ENCODE peak calls at places on chromosomes 13 and 19, in ten cellular contexts. Y is stimulated activated CD4-positive, alpha-beta T cell treated with anti-CD3 and anti-CD28 coated beads, Interleukin-2, amount 100 ng/mL, for 24 hours; Q is ELR; F is epithelial cell of esophagus; P is NCI-H460; J is activated CD4-positive, alpha-beta T cell treated with anti-CD3 and anti-CD28 coated beads, Interleukin-2, amount 50 U/mL, for 4 hours; G is LoVo; L is left ventricle myocardium superior; N is HT1080; R is lower lobe of right lung. V is an unnamed sample.

GRCh38 chr13:96781141-96781540 is 213.1 kb downstream of the OXGR1 start:
- DNase-seq in N (peak), J (no peak), Y (no peak), G (no peak), P (no peak), R (no peak), L (peak), Q (peak), F (peak), V (no peak)

GRCh38 chr13:66036024-66036614 is 1194.0 kb downstream of the PCDH9 start:
- DNase-seq in N (no peak), L (no peak), R (no peak), F (peak), G (no peak), Y (no peak), J (no peak), Q (no peak), P (no peak), V (no peak)

GRCh38 chr19:32200312-32201038 is 144.9 kb upstream of the ZNF507 start:
- DNase-seq in G (no peak), N (no peak), P (no peak), R (no peak), L (peak), F (no peak), Y (no peak), J (no peak), Q (no peak), V (no peak)

GRCh38 chr13:20177049-20177831 is 15.5 kb downstream of the GJB2 start:
- DNase-seq in N (no peak), P (no peak), G (no peak), R (no peak), J (no peak), Q (no peak), F (no peak), L (no peak), Y (no peak), V (no peak)

GRCh38 chr13:21328201-21328600 is 130.9 kb downstream of the ZDHHC20 start:
- DNase-seq in Q (no peak), N (no peak), Y (no peak), L (no peak), G (no peak), R (no peak), J (no peak), P (no peak), F (no peak), V (no peak)

GRCh38 chr19:48639483-48640375 is 2.5 kb upstream of the DBP start:
- DNase-seq in F (no peak), R (no peak), N (no peak), Q (no peak), L (peak), G (no peak), J (no peak), Y (no peak), P (no peak), V (no peak)

GRCh38 chr19:45097776-45098520 is 5.0 kb downstream of the PPP1R37 start:
- DNase-seq in R (no peak), P (no peak), L (no peak), G (no peak), Q (peak), F (peak), N (peak), Y (no peak), J (no peak), V (no peak)

GRCh38 chr13:75384881-75385707 is 96.9 kb downstream of the TBC1D4 start:
- DNase-seq in F (no peak), Y (no peak), N (no peak), J (no peak), Q (no peak), R (no peak), L (no peak), G (no peak), P (no peak), V (no peak)

GRCh38 chr19:7849631-7850428 is 19.8 kb downstream of the EVI5L start:
- DNase-seq in J (no peak), G (no peak), P (no peak), F (no peak), R (no peak), Y (no peak), L (no peak), N (no peak), Q (no peak), V (no peak)

GRCh38 chr13:103282571-103283450 is 216.6 kb upstream of the SLC10A2 start:
- DNase-seq in R (no peak), J (no peak), G (peak), P (peak), Y (no peak), F (peak), N (peak), Q (peak), L (no peak), V (no peak)

GRCh38 chr13:70585109-70585508 is 476.9 kb upstream of the KLHL1 start:
- DNase-seq in L (no peak), F (no peak), J (no peak), G (no peak), Q (no peak), Y (no peak), R (no peak), P (no peak), N (no peak), V (no peak)

GRCh38 chr13:41816057-41816456 is 144.9 kb downstream of the VWA8 start:
- DNase-seq in L (no peak), P (no peak), G (no peak), N (no peak), Q (no peak), J (no peak), F (no peak), Y (no peak), R (no peak), V (no peak)

GRCh38 chr19:29831041-29831548 is 19.3 kb downstream of the CCNE1 start:
- DNase-seq in F (peak), J (peak), N (peak), G (peak), L (no peak), R (no peak), Y (peak), P (no peak), Q (peak), V (peak)

GRCh38 chr19:5698635-5699422 is 8.7 kb downstream of the RPL36 start:
- DNase-seq in Q (no peak), Y (no peak), N (no peak), L (no peak), P (no peak), G (no peak), F (no peak), J (no peak), R (no peak), V (no peak)

GRCh38 chr19:4326837-4327251 is 11.8 kb downstream of the STAP2 start:
- DNase-seq in L (no peak), Y (no peak), Q (no peak), P (no peak), F (no peak), N (no peak), R (no peak), J (no peak), G (no peak), V (no peak)

GRCh38 chr13:79534596-79534995 is 53.6 kb downstream of the NDFIP2 start:
- DNase-seq in Q (no peak), F (no peak), N (no peak), R (no peak), L (no peak), Y (no peak), G (no peak), J (no peak), P (no peak), V (no peak)

GRCh38 chr19:42325896-42326771 is 699 bp downstream of the MEGF8 start:
- DNase-seq in F (no peak), Y (peak), P (no peak), L (peak), J (peak), R (no peak), N (no peak), G (peak), Q (peak), V (no peak)

GRCh38 chr13:112690242-112690943 is 555 bp downstream of the ATP11A start:
- DNase-seq in P (no peak), L (peak), F (peak), Q (peak), R (peak), Y (peak), J (no peak), G (no peak), N (no peak), V (no peak)

GRCh38 chr13:47546265-47546962 is 454.7 kb downstream of the SUCLA2 start:
- DNase-seq in Q (no peak), P (no peak), L (no peak), J (no peak), R (no peak), Y (no peak), N (no peak), F (no peak), G (no peak), V (no peak)

GRCh38 chr19:16463991-16464575 is 7.7 kb downstream of the EPS15L1 start:
- DNase-seq in F (no peak), R (no peak), G (no peak), P (no peak), L (peak), N (no peak), Y (no peak), J (no peak), Q (peak), V (no peak)

GRCh38 chr13:48873081-48873480 is 102.6 kb upstream of the FNDC3A start:
- DNase-seq in Y (no peak), J (no peak), P (no peak), Q (peak), R (no peak), F (no peak), L (no peak), G (no peak), N (no peak), V (no peak)

GRCh38 chr19:33125929-33126388 is 6.0 kb upstream of the WDR88 start:
- DNase-seq in P (peak), G (peak), F (peak), N (peak), Y (peak), J (peak), Q (peak), R (no peak), L (peak), V (peak)

GRCh38 chr19:5309438-5310204 is 31.0 kb downstream of the PTPRS start:
- DNase-seq in Y (no peak), L (no peak), Q (no peak), J (no peak), R (no peak), N (no peak), G (no peak), P (no peak), F (no peak), V (no peak)

GRCh38 chr19:41323430-41324125 is 13.6 kb downstream of the CCDC97 start:
- DNase-seq in R (no peak), N (peak), P (no peak), G (no peak), L (peak), Q (peak), J (no peak), Y (no peak), F (peak), V (no peak)

GRCh38 chr13:80389073-80390038 is 48.4 kb upstream of the SPRY2 start:
- DNase-seq in G (no peak), P (no peak), N (no peak), F (peak), J (no peak), Y (no peak), L (no peak), Q (no peak), R (no peak), V (no peak)

GRCh38 chr13:112842343-112842856 is 126.6 kb upstream of the MCF2L start:
- DNase-seq in F (no peak), G (no peak), R (no peak), Y (no peak), L (peak), N (no peak), J (no peak), Q (no peak), P (no peak), V (no peak)

GRCh38 chr19:31185261-31185660 is 164.0 kb downstream of the TSHZ3 start:
- DNase-seq in Q (peak), P (no peak), L (no peak), N (no peak), R (no peak), F (no peak), Y (no peak), J (no peak), G (no peak), V (no peak)

GRCh38 chr13:94303644-94304174 is 175.8 kb downstream of the DCT start:
- DNase-seq in Y (no peak), F (no peak), Q (no peak), J (no peak), P (no peak), R (no peak), L (no peak), G (no peak), N (no peak), V (no peak)

GRCh38 chr19:55632463-55632834 is 8.1 kb upstream of the ZNF784 start:
- DNase-seq in Y (peak), L (peak), N (peak), P (peak), F (peak), J (peak), R (peak), G (peak), Q (peak), V (peak)

GRCh38 chr19:12331211-12331941 is 2.1 kb downstream of the ZNF563 start:
- DNase-seq in Q (no peak), L (no peak), G (no peak), N (no peak), Y (peak), R (no peak), J (peak), P (no peak), F (no peak), V (no peak)

GRCh38 chr19:42440357-42441046 is 2.2 kb downstream of the CXCL17 start:
- DNase-seq in L (peak), P (peak), G (peak), N (peak), R (peak), Y (peak), J (peak), Q (peak), F (peak), V (peak)

GRCh38 chr13:49062297-49062896 is 86.7 kb downstream of the FNDC3A start:
- DNase-seq in L (no peak), J (no peak), F (peak), R (no peak), Y (no peak), Q (peak), P (no peak), N (no peak), G (no peak), V (no peak)

GRCh38 chr19:19597809-19598306 is 20.6 kb downstream of the PBX4 start:
- DNase-seq in F (no peak), Q (no peak), G (no peak), J (peak), L (no peak), N (no peak), Y (peak), P (no peak), R (no peak), V (no peak)

GRCh38 chr19:29499921-29500590 is 25.7 kb upstream of the VSTM2B start:
- DNase-seq in G (no peak), R (peak), N (no peak), J (no peak), Q (no peak), P (no peak), L (no peak), F (no peak), Y (no peak), V (no peak)